ENCODE peak calls at places on chromosomes 5 and 9, in four cellular contexts. Q, N, H and J are unnamed samples.

GRCh38 chr9:108468364-108468763 is 387.4 kb downstream of the ACTL7B start:
- DNase-seq in Q (no peak), N (peak), H (no peak), J (peak)

GRCh38 chr9:128127568-128127989 is at the start of gene PTGES2:
- DNase-seq in Q (peak), N (peak), H (no peak), J (peak)

GRCh38 chr9:1400983-1401382 is 350.8 kb downstream of the DMRT2 start:
- DNase-seq in Q (no peak), N (no peak), H (no peak), J (peak)

GRCh38 chr5:42836070-42836769 is 24.5 kb upstream of the SELENOP start:
- DNase-seq in Q (no peak), N (no peak), H (no peak), J (no peak)

GRCh38 chr5:157312492-157312891 is 46.6 kb downstream of the CYFIP2 start:
- DNase-seq in Q (peak), N (peak), H (peak), J (peak)

GRCh38 chr5:23704176-23704855 is 196.9 kb downstream of the PRDM9 start:
- DNase-seq in Q (no peak), N (no peak), H (no peak), J (no peak)

GRCh38 chr9:136401173-136401922 is 1.4 kb upstream of the SNAPC4 start:
- DNase-seq in Q (no peak), N (no peak), H (no peak), J (no peak)

GRCh38 chr9:128092199-128092977 is 24.4 kb downstream of the SLC25A25 start:
- DNase-seq in Q (no peak), N (no peak), H (no peak), J (no peak)

GRCh38 chr5:172564883-172565282 is 76.2 kb upstream of the NEURL1B start:
- DNase-seq in Q (no peak), N (no peak), H (no peak), J (no peak)

GRCh38 chr5:63401434-63402046 is 560.7 kb downstream of the HTR1A start:
- DNase-seq in Q (peak), N (peak), H (peak), J (peak)

GRCh38 chr9:3827175-3827574 is 301.4 kb upstream of the RFX3 start:
- DNase-seq in Q (no peak), N (no peak), H (no peak), J (no peak)

GRCh38 chr5:109483395-109483974 is 73.7 kb upstream of the PJA2 start:
- DNase-seq in Q (no peak), N (no peak), H (no peak), J (no peak)

GRCh38 chr9:126335837-126336236 is 9.2 kb downstream of the MVB12B start:
- DNase-seq in Q (no peak), N (no peak), H (no peak), J (no peak)

GRCh38 chr5:111083323-111083722 is 8.8 kb upstream of the WDR36 start:
- DNase-seq in Q (no peak), N (peak), H (no peak), J (no peak)

GRCh38 chr9:25716220-25716872 is 38.1 kb upstream of the TUSC1 start:
- DNase-seq in Q (peak), N (no peak), H (no peak), J (peak)

GRCh38 chr9:35322075-35322885 is 160.5 kb downstream of the UNC13B start:
- DNase-seq in Q (no peak), N (no peak), H (no peak), J (no peak)

GRCh38 chr5:7405277-7405676 is 9.3 kb downstream of the ADCY2 start:
- DNase-seq in Q (no peak), N (no peak), H (no peak), J (no peak)

GRCh38 chr9:72691671-72692070 is 170.3 kb downstream of the TMC1 start:
- DNase-seq in Q (no peak), N (no peak), H (no peak), J (no peak)

GRCh38 chr5:82422001-82422740 is 144.0 kb upstream of the RPS23 start:
- DNase-seq in Q (no peak), N (peak), H (no peak), J (no peak)

GRCh38 chr5:82419559-82420332 is 141.6 kb upstream of the RPS23 start:
- DNase-seq in Q (no peak), N (no peak), H (no peak), J (no peak)

GRCh38 chr5:82425591-82425990 is 147.4 kb upstream of the RPS23 start:
- DNase-seq in Q (no peak), N (no peak), H (no peak), J (no peak)

GRCh38 chr5:82421119-82421518 is 143.0 kb upstream of the RPS23 start:
- DNase-seq in Q (no peak), N (peak), H (no peak), J (no peak)

DNA sequence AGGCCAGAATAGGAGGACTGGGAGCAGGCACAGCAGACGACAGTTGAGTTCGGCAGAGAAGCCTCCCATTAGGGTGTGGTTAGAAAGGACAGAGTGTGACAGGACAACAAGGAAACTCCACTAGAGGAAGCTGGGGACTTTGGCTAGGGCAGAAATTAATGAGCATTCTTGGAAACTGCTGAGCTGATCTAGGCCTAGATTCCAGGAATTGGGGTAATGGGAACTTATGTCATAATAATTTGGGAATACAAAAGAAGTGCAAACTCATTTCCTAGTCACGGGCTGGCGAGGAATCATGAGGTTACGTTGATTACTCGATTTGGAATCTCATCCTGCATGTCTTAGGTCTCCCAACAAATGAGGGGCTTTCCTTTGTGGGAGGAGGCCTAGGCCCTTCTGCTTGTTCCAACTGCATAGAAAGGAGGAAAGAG is 144.6 kb upstream of the RPS23 start:
- DNase-seq in Q (no peak), N (peak), H (no peak), J (no peak)
- TF ChIP-seq CREB1 in Q (no peak), N (no peak), H (no peak), J (no peak)

DNA sequence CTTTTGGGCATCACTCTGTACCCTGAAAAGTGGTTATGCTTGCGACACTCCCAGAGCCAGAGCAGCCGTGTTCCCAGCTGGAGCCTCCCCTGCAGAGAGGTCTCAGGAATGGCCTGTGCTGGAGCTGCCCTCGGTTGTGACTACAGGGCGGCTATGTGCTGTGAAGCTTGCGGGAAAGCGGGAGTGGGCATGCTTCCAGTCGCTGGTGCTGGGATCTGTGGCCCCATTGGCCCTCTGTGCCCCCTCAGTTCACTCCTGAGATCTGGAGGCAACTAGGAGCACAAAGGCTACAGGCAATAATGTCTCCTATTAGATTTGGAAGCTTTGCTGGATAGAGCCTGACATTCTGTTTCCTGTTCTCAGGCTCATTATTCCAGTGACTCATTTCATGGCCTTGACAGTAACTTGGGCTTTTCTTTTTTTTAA is 56.9 kb downstream of the GPR107 start:
- DNase-seq in Q (no peak), N (no peak), H (no peak), J (no peak)
- TF ChIP-seq ETV6 in Q (no peak), N (no peak), H (no peak), J (no peak)

GRCh38 chr5:79924936-79925893 is 65.8 kb downstream of the MTX3 start:
- DNase-seq in Q (no peak), N (no peak), H (no peak), J (peak)
- TF ChIP-seq CREB1 in Q (no peak), N (no peak), H (no peak), J (no peak)

GRCh38 chr9:121655231-121655755 is 3.9 kb downstream of the DAB2IP start:
- DNase-seq in Q (no peak), N (no peak), H (no peak), J (no peak)

GRCh38 chr9:121652838-121653231 is 1.4 kb downstream of the DAB2IP start:
- DNase-seq in Q (no peak), N (no peak), H (no peak), J (no peak)

GRCh38 chr9:121652037-121652837 is 803 bp downstream of the DAB2IP start:
- DNase-seq in Q (no peak), N (no peak), H (no peak), J (peak)

GRCh38 chr9:121656941-121657340 is 5.5 kb downstream of the DAB2IP start:
- DNase-seq in Q (no peak), N (no peak), H (no peak), J (no peak)

DNA sequence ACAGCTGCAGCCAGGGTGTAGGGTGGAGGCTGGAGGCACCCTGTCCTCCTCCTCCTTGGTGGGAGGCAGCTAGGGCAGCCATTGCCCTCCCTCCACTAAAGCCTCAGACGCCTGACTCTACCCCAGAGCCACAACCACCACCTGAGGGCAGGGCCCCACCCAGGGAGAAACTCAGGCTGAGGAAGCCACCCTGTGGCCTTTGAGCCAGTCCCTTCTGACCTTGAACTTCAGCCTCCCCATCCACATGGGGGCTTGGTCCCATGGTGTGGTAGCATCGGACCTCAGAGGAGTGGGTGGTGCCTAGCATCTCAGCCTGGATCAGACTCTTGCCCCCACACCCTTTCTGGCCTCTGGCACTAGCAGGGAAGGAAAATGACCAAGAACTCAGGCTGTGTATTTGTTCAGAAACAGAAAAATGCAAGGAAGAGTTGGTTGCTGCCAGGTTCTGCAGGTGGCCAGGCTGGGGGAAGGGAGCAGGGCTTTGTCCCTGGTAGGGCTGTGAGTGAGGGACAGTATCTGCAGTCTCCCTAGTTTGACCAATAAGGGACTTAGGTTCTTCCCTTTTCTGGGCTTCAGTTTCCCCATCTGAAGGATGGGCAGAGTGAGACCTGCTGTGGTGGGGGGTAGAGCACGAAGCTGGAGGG is 3.2 kb downstream of the DAB2IP start:
- DNase-seq in Q (no peak), N (no peak), H (no peak), J (no peak)
- TF ChIP-seq ETV6 in Q (no peak), N (no peak), H (no peak), J (no peak)

DNA sequence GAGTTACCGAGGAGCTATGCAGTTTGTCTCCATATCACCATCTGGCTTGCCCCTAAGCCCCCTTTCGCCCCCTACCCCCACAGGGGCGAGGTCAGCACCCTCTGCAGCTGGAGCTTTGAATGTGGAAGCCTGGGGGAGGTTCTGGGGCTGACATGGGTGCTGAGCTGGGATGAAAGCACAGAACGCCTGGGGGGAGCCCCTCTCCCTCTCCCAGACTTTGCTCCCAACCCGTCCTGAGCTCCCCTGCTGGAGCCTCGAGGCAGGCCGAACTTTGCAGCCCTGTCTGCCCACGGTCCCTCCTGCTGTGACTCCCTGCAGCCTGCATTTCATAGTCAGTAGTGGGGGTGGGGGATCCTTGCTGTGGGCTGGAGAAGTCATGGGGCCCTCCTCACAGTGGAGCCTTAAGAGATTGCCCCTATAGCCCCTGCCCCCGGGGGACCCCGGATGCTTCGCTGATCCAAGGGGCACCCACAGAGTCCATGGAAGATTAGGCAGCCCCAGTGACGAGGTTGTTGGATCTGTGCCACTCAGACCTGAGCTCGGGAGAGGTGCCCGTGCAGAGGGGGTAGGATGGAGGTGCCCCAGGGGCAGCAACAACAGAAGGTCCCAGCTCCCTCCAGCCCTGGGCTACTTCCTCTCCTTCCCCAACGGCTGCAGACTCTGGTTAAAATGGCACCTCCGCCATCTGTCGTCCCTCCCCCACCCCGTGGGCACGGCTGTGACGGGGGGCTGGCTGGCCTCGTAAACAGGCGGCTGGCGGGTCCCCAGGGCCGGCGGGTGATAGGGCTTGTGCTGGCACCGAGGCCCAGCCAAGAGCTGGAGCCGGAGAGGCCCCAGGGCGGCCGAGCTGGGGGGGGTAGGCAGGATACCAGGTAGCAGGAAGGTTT is 162.0 kb downstream of the C9orf50 start:
- DNase-seq in Q (no peak), N (no peak), H (no peak), J (no peak)
- TF ChIP-seq CREB1 in Q (no peak), N (no peak), H (no peak), J (no peak)

GRCh38 chr9:124939944-124940343 is 939 bp downstream of the GOLGA1 start:
- DNase-seq in Q (no peak), N (peak), H (no peak), J (no peak)

GRCh38 chr9:124946167-124946566 is 5.3 kb upstream of the GOLGA1 start:
- DNase-seq in Q (no peak), N (no peak), H (no peak), J (no peak)

GRCh38 chr9:124940894-124941688 is at the start of gene GOLGA1:
- DNase-seq in Q (peak), N (peak), H (peak), J (peak)

GRCh38 chr9:124941689-124942561 is 1.0 kb upstream of the GOLGA1 start:
- DNase-seq in Q (peak), N (peak), H (peak), J (peak)

DNA sequence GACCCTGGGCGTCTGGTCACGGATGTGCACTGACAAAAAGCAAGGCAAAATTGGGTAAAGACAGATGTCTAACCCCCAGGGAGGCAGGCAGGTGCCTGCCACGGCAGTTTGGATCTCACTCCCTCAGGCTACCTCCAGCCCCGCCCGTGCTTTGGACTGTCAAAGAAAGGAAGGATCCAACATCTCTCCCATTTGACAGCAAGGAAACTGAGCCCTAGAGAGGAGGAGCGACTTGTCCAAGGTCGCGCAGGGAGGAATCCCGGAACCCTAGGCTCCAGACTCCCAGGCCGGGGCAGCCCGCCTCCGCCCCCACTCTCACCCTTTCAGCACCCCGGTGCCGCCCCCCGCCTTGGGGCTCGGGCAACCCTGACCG is 376 bp downstream of the GOLGA1 start:
- DNase-seq in Q (no peak), N (no peak), H (no peak), J (no peak)
- TF ChIP-seq ETV6 in Q (no peak), N (no peak), H (no peak), J (no peak)

GRCh38 chr5:178477224-178478201 is 112.7 kb downstream of the COL23A1 start:
- DNase-seq in Q (no peak), N (no peak), H (no peak), J (no peak)

GRCh38 chr5:178474562-178475184 is 115.5 kb downstream of the COL23A1 start:
- DNase-seq in Q (no peak), N (no peak), H (no peak), J (no peak)

GRCh38 chr5:178476531-178476930 is 113.7 kb downstream of the COL23A1 start:
- DNase-seq in Q (no peak), N (peak), H (no peak), J (no peak)

GRCh38 chr5:178479261-178479660 is 110.9 kb downstream of the COL23A1 start:
- DNase-seq in Q (no peak), N (no peak), H (no peak), J (no peak)

DNA sequence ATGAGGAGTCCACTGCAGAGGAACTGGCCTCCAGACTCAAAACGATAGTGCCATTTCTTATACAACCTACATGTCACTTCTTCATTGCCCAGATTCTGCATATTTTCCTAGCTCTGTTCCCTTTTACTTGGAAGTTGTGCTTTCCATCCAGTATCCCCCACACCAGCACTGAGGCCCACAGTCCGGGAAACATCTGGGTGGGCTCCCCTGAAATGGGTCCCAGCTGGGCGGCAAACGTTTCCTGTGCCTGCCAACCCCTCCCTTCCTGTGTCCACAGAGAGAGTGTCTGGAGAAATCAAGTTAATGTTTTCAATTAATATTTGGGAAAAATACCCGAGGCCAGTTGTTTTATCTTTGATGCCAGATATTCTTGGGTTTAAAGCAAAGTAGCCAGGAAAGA is 111.8 kb downstream of the COL23A1 start:
- DNase-seq in Q (no peak), N (no peak), H (no peak), J (no peak)
- TF ChIP-seq CREB1 in Q (no peak), N (no peak), H (no peak), J (no peak)

GRCh38 chr5:14429102-14429501 is 152.5 kb upstream of the OTULINL start:
- DNase-seq in Q (no peak), N (no peak), H (no peak), J (no peak)
- TF ChIP-seq ETV6 in Q (no peak), N (no peak), H (no peak), J (no peak)

GRCh38 chr9:83596899-83597504 is 25.9 kb upstream of the IDNK start:
- DNase-seq in Q (no peak), N (peak), H (no peak), J (peak)
- TF ChIP-seq CREB1 in Q (no peak), N (no peak), H (no peak), J (no peak)

GRCh38 chr5:112604741-112605390 is 132.8 kb upstream of the APC start:
- DNase-seq in Q (peak), N (peak), H (peak), J (no peak)
- TF ChIP-seq ETV6 in Q (no peak), N (no peak), H (no peak), J (no peak)